ENCODE peak calls at places on chromosomes 5 and 9, in six cellular contexts. N is HEK293T; C is CD8-positive, alpha-beta memory T cell; V is smooth muscle cell of the brain vasculature; F is T-cell; I is thoracic aorta. Y is an unnamed sample.

GRCh38 chr5:56908942-56909293 is 478 bp upstream of the SETD9 start:
- DNase-seq in F (peak), C (no peak), I (peak), N (peak), V (no peak), Y (no peak)

GRCh38 chr9:3285365-3286161 is 240.2 kb downstream of the RFX3 start:
- DNase-seq in F (no peak), N (no peak), C (no peak), I (no peak), V (no peak), Y (no peak)

GRCh38 chr5:142499591-142500384 is 175.0 kb upstream of the SPRY4 start:
- DNase-seq in N (no peak), F (no peak), I (no peak), V (no peak), C (no peak), Y (no peak)

GRCh38 chr5:179863449-179864085 is 5.0 kb upstream of the MRNIP start:
- DNase-seq in F (no peak), C (no peak), V (no peak), N (no peak), I (no peak), Y (no peak)

GRCh38 chr5:51622161-51622790 is 239.0 kb downstream of the ISL1 start:
- DNase-seq in V (no peak), I (no peak), F (no peak), C (no peak), N (no peak), Y (no peak)

GRCh38 chr9:86079421-86080111 is 19.8 kb downstream of the GOLM1 start:
- DNase-seq in F (no peak), C (no peak), V (no peak), N (no peak), I (no peak), Y (no peak)

GRCh38 chr9:1960696-1961095 is 54.5 kb upstream of the SMARCA2 start:
- DNase-seq in V (no peak), I (no peak), C (no peak), F (no peak), N (no peak), Y (no peak)

GRCh38 chr5:96081276-96081858 is 119.7 kb upstream of the ELL2 start:
- DNase-seq in C (no peak), N (no peak), I (no peak), V (no peak), F (no peak), Y (no peak)

GRCh38 chr9:129007766-129008468 is 20.2 kb downstream of the SH3GLB2 start:
- DNase-seq in I (no peak), C (no peak), N (no peak), V (no peak), F (no peak), Y (no peak)

GRCh38 chr5:41246376-41246775 is 33.0 kb upstream of the C6 start:
- DNase-seq in F (no peak), N (no peak), I (no peak), V (peak), C (no peak), Y (no peak)

Y was measured in neural crest cell.